ENCODE peak calls at places on chromosome 10, in six cellular contexts. T is heart left ventricle, Z is IMR-90, C is Panc1, O is body of pancreas, M is pancreas. L is an unnamed sample.
A peak's percentile ranks its signal among the peaks of the same experiment; 100 is the strongest.

GRCh38 chr10:133252223-133252552 is 14.5 kb downstream of the VENTX start:
- ATAC-seq in M (no peak), T (no peak), C (peak; percentile 18), Z (no peak), O (no peak), L (no peak)

GRCh38 chr10:97633921-97634320 is 621 bp upstream of the MORN4 start:
- ATAC-seq in T (no peak), Z (no peak), C (peak; percentile 70), M (peak; percentile 36), O (peak; percentile 21), L (no peak)

GRCh38 chr10:106958591-106959328 is 205.7 kb downstream of the SORCS1 start:
- ATAC-seq in M (peak; percentile 36), C (no peak), Z (no peak), O (no peak), T (no peak), L (no peak)

GRCh38 chr10:95478935-95479334 is 82.2 kb downstream of the SORBS1 start:
- ATAC-seq in C (no peak), M (no peak), Z (no peak), T (peak; percentile 53), O (no peak), L (peak; percentile 42)

GRCh38 chr10:6365384-6365783 is 162.7 kb downstream of the PFKFB3 start:
- ATAC-seq in M (peak; percentile 78), Z (peak; percentile 78), T (no peak), O (peak; percentile 75), C (no peak), L (no peak)

GRCh38 chr10:56469482-56469881 is 108.4 kb upstream of the ZWINT start:
- ATAC-seq in Z (no peak), M (no peak), O (no peak), C (no peak), T (no peak), L (no peak)

GRCh38 chr10:94424714-94425337 is 22.5 kb downstream of the TBC1D12 start:
- ATAC-seq in M (no peak), O (no peak), C (no peak), T (no peak), Z (no peak), L (no peak)

GRCh38 chr10:49778197-49778596 is 16.1 kb upstream of the OGDHL start:
- ATAC-seq in M (no peak), C (no peak), Z (no peak), O (no peak), T (no peak), L (no peak)

GRCh38 chr10:44977287-44978212 is 1.1 kb downstream of the DEPP1 start:
- ATAC-seq in M (peak; percentile 1), O (no peak), Z (no peak), C (no peak), T (peak; percentile 6), L (no peak)

GRCh38 chr10:74208997-74209396 is 58.0 kb downstream of the ADK start:
- ATAC-seq in Z (no peak), M (no peak), T (no peak), O (no peak), C (no peak), L (no peak)

GRCh38 chr10:112383325-112383724 is 9.4 kb downstream of the ACSL5 start:
- ATAC-seq in C (no peak), M (peak; percentile 41), Z (peak; percentile 94), O (no peak), T (peak; percentile 24), L (peak; percentile 46)

DNA sequence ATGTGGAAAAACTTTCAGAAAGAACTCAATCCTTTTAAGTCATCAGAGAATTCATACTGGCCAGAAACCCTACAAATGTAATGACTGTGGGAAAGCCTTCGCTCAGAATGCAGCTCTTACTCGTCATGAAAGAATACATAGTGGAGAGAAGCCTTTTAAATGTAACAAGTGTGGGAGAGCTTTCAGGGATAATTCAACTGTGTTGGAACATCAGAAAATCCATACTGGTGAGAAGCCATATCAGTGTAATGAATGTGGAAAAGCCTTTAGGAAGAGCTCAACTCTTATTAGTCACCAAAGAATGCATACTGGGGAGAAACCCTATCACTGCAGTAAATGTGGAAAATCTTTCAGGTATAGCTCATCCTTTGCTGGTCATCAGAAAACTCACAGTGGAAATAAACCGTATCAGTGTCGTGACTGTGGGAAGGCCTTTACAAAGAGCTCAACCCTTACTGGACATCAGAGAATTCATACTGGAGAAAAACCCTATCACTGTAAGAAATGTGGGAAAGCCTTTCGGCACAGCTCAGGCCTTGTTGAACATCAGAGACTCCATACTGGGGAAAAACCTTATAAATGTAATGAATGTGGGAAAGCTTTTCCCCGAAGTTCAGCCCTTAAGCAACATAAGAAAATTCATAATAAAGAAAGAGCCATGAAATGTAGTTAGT is 10.6 kb downstream of the ZNF485 start:
- ATAC-seq in Z (no peak), M (no peak), C (no peak), T (no peak), O (no peak), L (no peak)
- H3K9me3 ChIP-seq in Z (peaks cover 21% of the 10 kb centered on the region), M (no peaks in the 10 kb centered on the region), C (peaks cover 71% of the 10 kb centered on the region), T (peaks cover 37% of the 10 kb centered on the region), O (no peaks in the 10 kb centered on the region), L (peaks cover 24% of the 10 kb centered on the region)

GRCh38 chr10:103620357-103620749 is 126.8 kb downstream of the NEURL1 start:
- ATAC-seq in C (no peak), Z (no peak), M (no peak), O (no peak), T (no peak), L (no peak)

GRCh38 chr10:103622935-103623574 is 129.6 kb downstream of the NEURL1 start:
- ATAC-seq in Z (no peak), C (no peak), T (no peak), O (no peak), M (no peak), L (no peak)

GRCh38 chr10:103620891-103621777 is 127.6 kb downstream of the NEURL1 start:
- ATAC-seq in M (no peak), O (no peak), Z (no peak), T (no peak), C (no peak), L (no peak)

GRCh38 chr10:103622286-103622685 is 128.8 kb downstream of the NEURL1 start:
- ATAC-seq in Z (no peak), T (no peak), M (no peak), O (no peak), C (no peak), L (no peak)

DNA sequence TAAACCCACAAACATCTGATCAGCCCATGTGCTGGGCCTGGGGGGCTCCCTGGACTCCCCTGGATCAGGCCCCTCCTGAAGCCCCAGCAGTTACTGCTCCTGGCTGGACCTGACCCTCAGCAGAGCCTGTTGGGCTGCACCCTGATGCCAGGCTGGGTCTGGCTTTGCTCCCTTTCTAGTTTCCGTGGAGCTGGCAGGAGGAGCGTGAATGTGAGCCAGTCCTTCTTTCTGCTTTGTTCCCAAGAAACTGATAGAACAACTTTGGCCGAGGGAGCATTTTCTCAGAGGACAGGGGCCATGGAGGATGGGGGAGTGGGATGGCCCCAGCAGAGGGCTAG is 128.2 kb downstream of the NEURL1 start:
- ATAC-seq in Z (no peak), M (no peak), C (no peak), T (no peak), O (no peak), L (no peak)
- H3K36me3 ChIP-seq in Z (peaks cover 84% of the 10 kb centered on the region), M (no peaks in the 10 kb centered on the region), C (no peaks in the 10 kb centered on the region), T (no peaks in the 10 kb centered on the region), O (no peaks in the 10 kb centered on the region), L (no peaks in the 10 kb centered on the region)

DNA sequence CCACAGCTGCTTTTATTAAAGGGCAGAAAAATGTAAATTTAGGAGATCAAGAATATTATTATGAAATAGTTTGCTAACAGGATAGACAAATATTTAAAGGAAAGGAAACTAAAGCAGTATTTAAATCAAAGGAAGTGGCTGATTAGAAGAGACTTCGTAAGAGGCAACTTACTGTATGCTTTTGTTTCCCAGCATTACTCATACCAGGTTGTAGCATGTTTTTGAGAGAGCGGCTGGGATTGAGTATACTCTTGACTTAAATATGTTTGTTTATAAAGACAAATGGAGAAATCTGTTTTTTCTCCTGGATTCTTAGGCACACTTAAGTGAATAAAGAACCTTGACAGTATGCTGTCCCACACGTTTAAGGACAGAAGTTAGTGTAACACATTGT is 293.7 kb downstream of the ZNF248 start:
- ATAC-seq in Z (no peak), M (peak; percentile 60), T (no peak), O (no peak), C (no peak), L (no peak)
- H3K9me3 ChIP-seq in Z (peaks cover 3% of the 10 kb centered on the region), M (no peaks in the 10 kb centered on the region), T (no peaks in the 10 kb centered on the region), O (no peaks in the 10 kb centered on the region), C (no peaks in the 10 kb centered on the region), L (no peaks in the 10 kb centered on the region)

DNA sequence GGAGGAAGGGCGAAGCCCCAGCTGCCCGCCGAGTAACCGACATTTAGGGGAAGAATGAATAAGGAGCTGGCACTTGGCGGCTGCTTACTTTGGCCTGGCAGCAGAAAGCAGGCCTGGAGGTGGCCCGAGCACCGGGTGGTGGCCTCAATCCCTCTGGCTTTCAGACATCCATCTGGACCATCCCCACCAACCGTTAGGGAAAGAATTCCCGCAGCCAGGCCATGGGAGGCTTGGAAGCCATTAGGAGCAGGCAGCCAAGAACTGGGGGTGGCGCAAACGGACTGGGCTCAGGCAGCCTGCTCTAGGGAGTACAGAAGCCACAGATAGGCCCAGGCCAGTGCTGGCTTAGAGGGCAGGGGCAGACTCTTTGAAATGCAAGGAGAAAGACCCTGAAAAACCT is 132.7 kb downstream of the NEURL1 start:
- ATAC-seq in M (no peak), Z (no peak), C (no peak), O (no peak), T (no peak), L (no peak)
- H3K36me3 ChIP-seq in M (no peaks in the 10 kb centered on the region), Z (peaks cover 74% of the 10 kb centered on the region), C (no peaks in the 10 kb centered on the region), O (no peaks in the 10 kb centered on the region), T (no peaks in the 10 kb centered on the region), L (no peaks in the 10 kb centered on the region)

DNA sequence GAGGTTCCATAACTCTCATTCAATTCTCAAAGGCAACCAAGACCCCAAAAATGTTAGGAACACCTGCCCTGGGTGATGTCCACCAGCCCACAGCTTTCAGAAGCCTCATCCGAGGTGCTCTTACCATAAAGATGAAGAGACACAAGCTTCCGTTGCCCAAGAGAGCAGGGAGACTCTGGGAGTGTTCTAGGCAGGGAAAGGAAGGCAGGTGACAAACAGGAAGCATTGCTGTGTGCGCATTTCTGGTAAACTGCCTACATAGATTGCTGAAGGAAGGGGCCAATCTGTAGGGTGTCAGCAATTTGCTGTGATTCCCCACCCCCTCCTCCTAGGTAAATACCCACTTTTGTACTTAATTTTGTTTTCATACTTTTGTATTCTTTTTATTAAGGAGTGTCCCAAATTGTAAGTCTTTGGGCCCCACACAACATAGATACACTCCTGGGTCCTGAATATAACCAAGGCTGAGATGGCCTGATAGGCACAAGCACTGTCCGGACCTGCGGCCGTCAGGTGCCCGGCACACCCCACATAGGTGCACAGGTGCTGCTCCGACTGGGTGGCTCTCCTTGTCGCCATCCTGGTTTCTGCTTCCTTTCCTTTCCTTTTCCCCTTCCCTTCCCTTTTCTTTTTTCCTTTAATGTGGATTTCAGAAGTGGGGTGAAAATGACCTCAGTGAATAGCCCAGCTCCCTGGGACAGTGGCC is 51.4 kb upstream of the SMNDC1 start:
- ATAC-seq in T (no peak), C (no peak), O (no peak), M (no peak), Z (no peak), L (no peak)
- H3K9me3 ChIP-seq in T (no peaks in the 10 kb centered on the region), C (no peaks in the 10 kb centered on the region), O (no peaks in the 10 kb centered on the region), M (no peaks in the 10 kb centered on the region), Z (no peaks in the 10 kb centered on the region), L (no peaks in the 10 kb centered on the region)

GRCh38 chr10:124042656-124043309 is 50.6 kb downstream of the CHST15 start:
- ATAC-seq in C (no peak), T (no peak), M (no peak), Z (no peak), O (no peak), L (no peak)
- H3K36me3 ChIP-seq in C (no peaks in the 10 kb centered on the region), T (no peaks in the 10 kb centered on the region), M (no peaks in the 10 kb centered on the region), Z (no peaks in the 10 kb centered on the region), O (no peaks in the 10 kb centered on the region), L (no peaks in the 10 kb centered on the region)

L was measured in gastroesophageal sphincter.